ENCODE peak calls at places on chromosomes 7 and 10, in five cellular contexts. X is uterus, N is IMR-90, U is erythroblast, Q is HepG2. C is an unnamed sample.

GRCh38 chr7:81183326-81183725 is 264.5 kb upstream of the SEMA3C start:
- DNase-seq in X (no peak), N (no peak), U (no peak), Q (no peak), C (no peak)

GRCh38 chr7:10325395-10325794 is 648.3 kb upstream of the PHF14 start:
- DNase-seq in X (no peak), N (no peak), U (no peak), Q (no peak), C (no peak)

GRCh38 chr10:82038587-82038986 is 163.6 kb downstream of the NRG3 start:
- DNase-seq in X (no peak), N (no peak), U (no peak), Q (no peak), C (no peak)

GRCh38 chr7:45683556-45684148 is 109.5 kb downstream of the ADCY1 start:
- DNase-seq in X (no peak), N (no peak), U (no peak), Q (no peak), C (no peak)

GRCh38 chr10:37975407-37975991 is 948 bp downstream of the ZNF25 start:
- DNase-seq in X (no peak), N (peak; percentile 38), U (peak; percentile 36), Q (no peak), C (no peak)

GRCh38 chr7:22210355-22210754 is 146.6 kb downstream of the RAPGEF5 start:
- DNase-seq in X (no peak), N (no peak), U (no peak), Q (no peak), C (no peak)

GRCh38 chr7:7595451-7595850 is 28.8 kb downstream of the MIOS start:
- DNase-seq in X (no peak), N (peak; percentile 33), U (peak; percentile 52), Q (peak; percentile 3), C (peak; percentile 10)

GRCh38 chr7:66871076-66871475 is 49.9 kb upstream of the TMEM248 start:
- DNase-seq in X (no peak), N (no peak), U (no peak), Q (no peak), C (no peak)

GRCh38 chr7:1358376-1359050 is 100.8 kb downstream of the MICALL2 start:
- DNase-seq in X (no peak), N (no peak), U (no peak), Q (no peak), C (no peak)

GRCh38 chr10:90832111-90832510 is 25.7 kb downstream of the HTR7 start:
- DNase-seq in X (no peak), N (no peak), U (no peak), Q (no peak), C (no peak)

GRCh38 chr10:1086787-1087186 is 30.6 kb downstream of the WDR37 start:
- DNase-seq in X (no peak), N (no peak), U (no peak), Q (no peak), C (no peak)

GRCh38 chr7:134448359-134449229 is 10.3 kb downstream of the AKR1B1 start:
- DNase-seq in X (no peak), N (peak; percentile 96), U (peak; percentile 79), Q (no peak), C (peak; percentile 86)

GRCh38 chr7:107446531-107446930 is 23.3 kb upstream of the GPR22 start:
- DNase-seq in X (no peak), N (peak; percentile 79), U (no peak), Q (no peak), C (peak; percentile 12)

GRCh38 chr10:116268976-116269375 is 4.0 kb downstream of the GFRA1 start:
- DNase-seq in X (no peak), N (no peak), U (no peak), Q (no peak), C (no peak)

GRCh38 chr10:87945994-87946393 is 82.6 kb downstream of the PTEN start:
- DNase-seq in X (no peak), N (no peak), U (no peak), Q (no peak), C (no peak)

GRCh38 chr10:126158090-126158489 is 230.2 kb downstream of the ADAM12 start:
- DNase-seq in X (no peak), N (no peak), U (no peak), Q (no peak), C (no peak)

GRCh38 chr7:21326916-21327315 is 101.0 kb upstream of the SP4 start:
- DNase-seq in X (no peak), N (no peak), U (no peak), Q (peak; percentile 14), C (no peak)

GRCh38 chr10:154348-154747 is 19.1 kb downstream of the ZMYND11 start:
- DNase-seq in X (no peak), N (peak; percentile 79), U (no peak), Q (no peak), C (no peak)

GRCh38 chr7:86913709-86914108 is 145.7 kb downstream of the ELAPOR2 start:
- DNase-seq in X (peak; percentile 19), N (peak; percentile 3), U (no peak), Q (no peak), C (no peak)

GRCh38 chr10:69866688-69867461 is 65.2 kb downstream of the COL13A1 start:
- DNase-seq in X (peak; percentile 47), N (peak; percentile 84), U (no peak), Q (no peak), C (peak; percentile 71)

GRCh38 chr7:86908948-86909347 is 150.5 kb downstream of the ELAPOR2 start:
- DNase-seq in X (no peak), N (no peak), U (no peak), Q (no peak), C (no peak)

GRCh38 chr10:2985729-2986232 is 81.6 kb upstream of the PFKP start:
- DNase-seq in X (no peak), N (peak; percentile 66), U (no peak), Q (no peak), C (peak; percentile 52)

GRCh38 chr7:107559864-107560263 is 3.9 kb downstream of the COG5 start:
- DNase-seq in X (no peak), N (peak; percentile 78), U (no peak), Q (no peak), C (peak; percentile 15)

GRCh38 chr10:123270221-123270620 is 116.0 kb downstream of the BUB3 start:
- DNase-seq in X (no peak), N (peak; percentile 25), U (no peak), Q (no peak), C (peak; percentile 26)

GRCh38 chr7:128740996-128741395 is 1.8 kb downstream of the CALU start:
- DNase-seq in X (no peak), N (no peak), U (no peak), Q (no peak), C (no peak)

GRCh38 chr10:91798736-91799579 is 732 bp downstream of the TNKS2 start:
- DNase-seq in X (no peak), N (peak; percentile 50), U (peak; percentile 65), Q (peak; percentile 28), C (peak; percentile 23)

GRCh38 chr10:97686301-97686961 is 610 bp downstream of the AVPI1 start:
- DNase-seq in X (no peak), N (no peak), U (peak; percentile 44), Q (no peak), C (no peak)

GRCh38 chr7:139360210-139360947 is 685 bp downstream of the LUC7L2 start:
- DNase-seq in X (peak; percentile 97), N (peak; percentile 89), U (peak; percentile 97), Q (peak; percentile 92), C (peak; percentile 69)
- TF ChIP-seq POLR2A in X (peak; percentile 60), N (no peak), U (peak; percentile 66), Q (peak; percentile 51), C (peak; percentile 48)

GRCh38 chr10:100009793-100010676 is at the start of gene DNMBP:
- DNase-seq in X (peak; percentile 78), N (peak; percentile 79), U (peak; percentile 87), Q (peak; percentile 61), C (peak; percentile 89)
- TF ChIP-seq POLR2A in X (peak; percentile 63), N (peak; percentile 26), U (no peak), Q (peak; percentile 55), C (peak; percentile 89)

GRCh38 chr10:72037266-72037665 is 51.1 kb downstream of the SPOCK2 start:
- DNase-seq in X (no peak), N (no peak), U (no peak), Q (no peak), C (no peak)

GRCh38 chr10:72041491-72041890 is 46.9 kb downstream of the SPOCK2 start:
- DNase-seq in X (no peak), N (no peak), U (no peak), Q (no peak), C (no peak)

GRCh38 chr10:72039377-72039776 is 49.0 kb downstream of the SPOCK2 start:
- DNase-seq in X (no peak), N (no peak), U (no peak), Q (no peak), C (no peak)

GRCh38 chr10:72037811-72038210 is 50.5 kb downstream of the SPOCK2 start:
- DNase-seq in X (no peak), N (no peak), U (no peak), Q (no peak), C (no peak)

DNA sequence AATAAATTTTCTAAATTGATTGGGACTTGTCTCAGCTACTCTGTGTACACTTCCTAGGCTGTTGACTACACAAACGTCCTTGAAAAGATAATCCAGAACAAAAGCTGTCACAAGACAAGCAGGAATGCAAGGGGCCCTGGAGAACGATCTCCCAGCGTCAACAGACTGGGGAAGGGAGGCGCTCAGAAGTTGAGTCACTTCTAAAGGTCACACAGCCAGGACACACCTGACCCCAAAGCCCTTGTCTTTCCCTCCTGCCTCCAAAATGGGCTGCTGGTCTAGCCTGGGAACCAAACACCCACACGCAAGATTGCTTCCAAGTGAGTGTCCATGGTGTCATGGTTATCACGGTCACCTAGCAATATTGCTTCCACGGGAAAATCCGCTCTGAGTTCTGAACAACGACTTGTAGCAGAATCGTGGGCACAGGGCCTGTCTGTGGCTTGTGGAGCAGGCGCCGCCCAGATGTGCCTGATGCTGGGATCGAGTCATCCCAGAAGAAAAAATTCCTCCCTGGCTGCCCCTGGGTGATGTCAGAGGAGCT is 49.8 kb downstream of the SPOCK2 start:
- DNase-seq in X (no peak), N (peak; percentile 64), U (no peak), Q (peak; percentile 94), C (peak; percentile 64)
- TF ChIP-seq POLR2A in X (no peak), N (no peak), U (no peak), Q (no peak), C (no peak)

GRCh38 chr10:45594276-45595157 is 78.1 kb downstream of the ZFAND4 start:
- DNase-seq in X (peak; percentile 87), N (peak; percentile 89), U (peak; percentile 98), Q (peak; percentile 90), C (peak; percentile 94)
- TF ChIP-seq POLR2A in X (peak; percentile 70), N (no peak), U (peak; percentile 68), Q (peak; percentile 76), C (peak; percentile 33)